ENCODE peak calls at places on chromosomes 6 and 20, in eight cellular contexts. A, D, T, G, P, I, M and N are unnamed samples.

GRCh38 chr6:170132561-170132991 is 158.3 kb downstream of the DLL1 start:
- DNase-seq in A (no peak), D (no peak), T (no peak), G (no peak), P (no peak), I (peak), M (peak), N (no peak)

GRCh38 chr6:149032599-149033405 is 284.7 kb upstream of the TAB2 start:
- DNase-seq in A (no peak), D (peak), T (no peak), G (no peak), P (peak), I (no peak), M (no peak), N (no peak)

GRCh38 chr20:19909696-19910095 is 107.5 kb upstream of the NAA20 start:
- DNase-seq in A (no peak), D (no peak), T (no peak), G (peak), P (no peak), I (peak), M (no peak), N (no peak)

GRCh38 chr6:138229072-138229471 is 10.8 kb upstream of the PBOV1 start:
- DNase-seq in A (no peak), D (no peak), T (no peak), G (no peak), P (no peak), I (no peak), M (no peak), N (no peak)

GRCh38 chr6:36430351-36430750 is 12.3 kb downstream of the PXT1 start:
- DNase-seq in A (peak), D (no peak), T (no peak), G (no peak), P (no peak), I (no peak), M (no peak), N (no peak)

GRCh38 chr20:1945660-1946059 is 48.2 kb downstream of the PDYN start:
- DNase-seq in A (no peak), D (no peak), T (no peak), G (no peak), P (no peak), I (no peak), M (no peak), N (no peak)

GRCh38 chr20:61193164-61193563 is 58.9 kb upstream of the CDH4 start:
- DNase-seq in A (peak), D (no peak), T (no peak), G (no peak), P (no peak), I (no peak), M (no peak), N (no peak)

GRCh38 chr6:168111911-168112310 is 32.9 kb upstream of the FRMD1 start:
- DNase-seq in A (no peak), D (no peak), T (no peak), G (peak), P (no peak), I (no peak), M (no peak), N (no peak)

GRCh38 chr20:16476032-16476431 is 97.2 kb downstream of the KIF16B start:
- DNase-seq in A (peak), D (peak), T (peak), G (no peak), P (peak), I (no peak), M (no peak), N (peak)

GRCh38 chr6:4049246-4049645 is 29.7 kb downstream of the FAM217A start:
- DNase-seq in A (no peak), D (no peak), T (no peak), G (no peak), P (no peak), I (no peak), M (no peak), N (no peak)

GRCh38 chr20:12057778-12058177 is 140.1 kb downstream of the BTBD3 start:
- DNase-seq in A (peak), D (no peak), T (no peak), G (no peak), P (no peak), I (no peak), M (no peak), N (no peak)

GRCh38 chr6:15148356-15149058 is 97.4 kb upstream of the JARID2 start:
- DNase-seq in A (peak), D (peak), T (no peak), G (no peak), P (no peak), I (no peak), M (no peak), N (no peak)

GRCh38 chr6:90351696-90352095 is 55.1 kb upstream of the BACH2 start:
- DNase-seq in A (no peak), D (no peak), T (no peak), G (no peak), P (no peak), I (no peak), M (no peak), N (no peak)

GRCh38 chr6:14726816-14727493 is 518.9 kb upstream of the JARID2 start:
- DNase-seq in A (no peak), D (no peak), T (no peak), G (no peak), P (no peak), I (no peak), M (no peak), N (no peak)

GRCh38 chr6:134267917-134268361 is 50.0 kb downstream of the SGK1 start:
- DNase-seq in A (peak), D (no peak), T (no peak), G (no peak), P (no peak), I (no peak), M (peak), N (no peak)

GRCh38 chr6:36118550-36119107 is 11.7 kb upstream of the MAPK13 start:
- DNase-seq in A (no peak), D (no peak), T (peak), G (no peak), P (no peak), I (peak), M (no peak), N (no peak)

GRCh38 chr6:154386848-154387717 is 30.5 kb upstream of the IPCEF1 start:
- DNase-seq in A (no peak), D (no peak), T (no peak), G (no peak), P (no peak), I (no peak), M (no peak), N (no peak)

GRCh38 chr6:5425267-5425666 is 164.0 kb downstream of the FARS2 start:
- DNase-seq in A (no peak), D (no peak), T (no peak), G (no peak), P (no peak), I (no peak), M (no peak), N (no peak)

GRCh38 chr6:44972710-44973109 is 355.4 kb upstream of the RUNX2 start:
- DNase-seq in A (no peak), D (no peak), T (no peak), G (no peak), P (no peak), I (no peak), M (no peak), N (no peak)

GRCh38 chr20:10558635-10559187 is 115.1 kb downstream of the JAG1 start:
- DNase-seq in A (no peak), D (peak), T (no peak), G (no peak), P (peak), I (no peak), M (no peak), N (no peak)
- TF ChIP-seq CTCF in A (no peak), D (no peak), T (no peak), G (peak), P (no peak), I (no peak), M (no peak), N (no peak)

GRCh38 chr6:25537349-25538018 is 114.5 kb upstream of the SCGN start:
- DNase-seq in A (no peak), D (no peak), T (no peak), G (no peak), P (no peak), I (no peak), M (no peak), N (no peak)

GRCh38 chr6:25547797-25548196 is 104.2 kb upstream of the SCGN start:
- DNase-seq in A (no peak), D (no peak), T (no peak), G (no peak), P (no peak), I (no peak), M (no peak), N (no peak)

GRCh38 chr6:25541228-25541627 is 110.8 kb upstream of the SCGN start:
- DNase-seq in A (no peak), D (no peak), T (no peak), G (no peak), P (no peak), I (no peak), M (no peak), N (no peak)

GRCh38 chr6:25542984-25543383 is 109.0 kb upstream of the SCGN start:
- DNase-seq in A (no peak), D (no peak), T (no peak), G (no peak), P (no peak), I (no peak), M (no peak), N (no peak)
- TF ChIP-seq CTCF in A (no peak), D (no peak), T (no peak), G (no peak), P (no peak), I (no peak), M (no peak), N (no peak)

GRCh38 chr6:30053682-30054081 is 7.4 kb upstream of the POLR1H start:
- DNase-seq in A (no peak), D (no peak), T (no peak), G (no peak), P (no peak), I (no peak), M (no peak), N (no peak)
- TF ChIP-seq CTCF in A (no peak), D (no peak), T (no peak), G (no peak), P (no peak), I (no peak), M (no peak), N (no peak)

GRCh38 chr20:56469077-56469449 is 636 bp downstream of the RTF2 start:
- DNase-seq in A (no peak), D (no peak), T (no peak), G (no peak), P (no peak), I (no peak), M (no peak), N (no peak)
- TF ChIP-seq CTCF in A (no peak), D (no peak), T (no peak), G (no peak), P (no peak), I (no peak), M (no peak), N (no peak)

DNA sequence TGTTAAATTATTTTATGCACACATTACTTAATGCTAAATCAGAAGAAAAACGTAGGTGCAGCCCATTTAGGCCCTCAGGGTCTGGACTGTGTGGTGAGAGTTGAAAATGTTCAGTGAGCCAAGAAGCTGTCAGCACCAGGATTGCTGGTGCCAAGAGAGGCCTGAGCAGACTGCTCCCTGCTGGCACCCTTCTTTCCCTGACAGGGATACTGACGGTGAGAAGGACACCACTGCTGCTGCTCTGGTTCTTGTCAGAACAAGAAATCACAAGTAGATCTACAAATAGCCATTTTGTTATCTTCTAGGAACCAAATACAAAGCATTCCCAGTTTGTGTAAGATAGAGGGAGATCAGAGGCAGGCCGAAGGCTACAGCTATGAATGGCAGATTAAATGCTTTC is 48.7 kb upstream of the CRISP1 start:
- DNase-seq in A (peak), D (no peak), T (no peak), G (no peak), P (no peak), I (no peak), M (no peak), N (no peak)
- TF ChIP-seq CTCF in A (no peak), D (no peak), T (no peak), G (no peak), P (no peak), I (no peak), M (no peak), N (no peak)